ENCODE peak calls at places on chromosomes 13 and 19, in five cellular contexts. O is heart left ventricle, P is IMR-90, I is uterus, Z is upper lobe of left lung. Y is an unnamed sample.

GRCh38 chr13:59931621-59932020 is 232.1 kb downstream of the DIAPH3 start:
- DNase-seq in O (no peak), I (no peak), Z (no peak), P (peak), Y (no peak)

GRCh38 chr19:35444735-35445134 is 3.3 kb upstream of the FFAR2 start:
- DNase-seq in Z (no peak), O (no peak), P (no peak), I (no peak), Y (no peak)

GRCh38 chr13:47413112-47413511 is 516.3 kb upstream of the HTR2A start:
- DNase-seq in I (no peak), O (no peak), P (peak), Z (no peak), Y (no peak)

GRCh38 chr19:46542428-46543230 is 47.0 kb upstream of the PNMA8B start:
- DNase-seq in P (peak), O (peak), Z (no peak), I (peak), Y (peak)

GRCh38 chr19:13055213-13056051 is 47.2 kb downstream of the LYL1 start:
- DNase-seq in Z (peak), P (peak), I (peak), O (peak), Y (no peak)

GRCh38 chr19:18999896-19000620 is 33.3 kb downstream of the SUGP2 start:
- DNase-seq in O (no peak), Z (no peak), P (peak), I (no peak), Y (peak)

GRCh38 chr13:35704331-35704730 is 227.8 kb upstream of the MAB21L1 start:
- DNase-seq in I (no peak), P (peak), Z (no peak), O (no peak), Y (no peak)

GRCh38 chr13:71378992-71379905 is 487.8 kb downstream of the DACH1 start:
- DNase-seq in I (no peak), P (no peak), O (no peak), Z (no peak), Y (no peak)

GRCh38 chr13:42894765-42895181 is 97.3 kb downstream of the EPSTI1 start:
- DNase-seq in P (peak), Z (no peak), I (no peak), O (peak), Y (no peak)

GRCh38 chr13:76829572-76830327 is 56.5 kb downstream of the KCTD12 start:
- DNase-seq in I (peak), P (no peak), O (peak), Z (peak), Y (no peak)

GRCh38 chr13:93045836-93046235 is 180.8 kb upstream of the GPC6 start:
- DNase-seq in Z (no peak), I (no peak), P (peak), O (no peak), Y (no peak)

GRCh38 chr13:30832845-30833332 is 73.2 kb upstream of the MEDAG start:
- DNase-seq in I (peak), O (no peak), P (no peak), Z (peak), Y (peak)

GRCh38 chr13:101978546-101979315 is 423.1 kb downstream of the FGF14 start:
- DNase-seq in Z (no peak), I (no peak), O (no peak), P (no peak), Y (no peak)

GRCh38 chr13:44810067-44810840 is 179.0 kb downstream of the NUFIP1 start:
- DNase-seq in I (no peak), O (no peak), P (no peak), Z (no peak), Y (no peak)

DNA sequence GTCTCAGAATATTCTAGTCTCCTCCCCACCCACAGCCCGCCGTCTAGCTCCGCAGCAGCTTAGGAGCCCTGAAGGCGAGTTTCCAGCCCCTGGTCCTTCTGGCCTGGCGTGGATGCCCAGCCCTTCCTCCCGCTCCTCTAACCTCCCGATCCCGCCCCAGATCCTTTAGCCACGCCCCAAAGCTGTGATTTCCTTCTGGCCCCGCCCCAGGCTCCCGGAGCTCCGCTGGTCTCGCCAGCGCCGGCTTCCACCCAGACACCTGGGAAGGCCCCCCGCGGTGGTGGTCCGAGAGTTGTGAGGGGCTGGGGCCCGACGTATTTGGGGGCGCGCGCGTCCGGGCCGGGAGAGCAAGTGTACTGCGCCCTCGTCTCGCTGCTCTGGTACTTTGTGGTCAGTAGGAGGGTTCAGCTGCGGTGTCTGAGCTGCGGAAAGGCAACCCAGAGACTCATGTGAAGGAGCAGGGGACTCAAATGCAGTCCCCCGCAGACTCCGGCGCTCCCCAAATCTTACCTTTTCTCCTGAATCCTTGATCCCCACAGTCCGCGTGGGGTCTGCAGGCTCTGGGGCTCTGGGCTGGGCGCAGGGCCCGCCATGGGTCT is at the start of gene CGB7:
- DNase-seq in Z (peak), O (peak), P (peak), I (peak), Y (peak)
- TF ChIP-seq POLR2A in Z (no peak), O (no peak), P (no peak), I (no peak), Y (no peak)

GRCh38 chr19:10226021-10226375 is 5.1 kb downstream of the S1PR2 start:
- DNase-seq in P (no peak), I (no peak), Z (no peak), O (no peak), Y (no peak)
- H3K27ac ChIP-seq in P (peak), I (peak), Z (peak), O (peak), Y (no peak)

GRCh38 chr13:110712081-110712848 is 1.2 kb upstream of the ING1 start:
- DNase-seq in Z (peak), I (peak), P (peak), O (peak), Y (peak)
- TF ChIP-seq POLR2A in Z (peak), I (peak), P (peak), O (peak), Y (peak)

DNA sequence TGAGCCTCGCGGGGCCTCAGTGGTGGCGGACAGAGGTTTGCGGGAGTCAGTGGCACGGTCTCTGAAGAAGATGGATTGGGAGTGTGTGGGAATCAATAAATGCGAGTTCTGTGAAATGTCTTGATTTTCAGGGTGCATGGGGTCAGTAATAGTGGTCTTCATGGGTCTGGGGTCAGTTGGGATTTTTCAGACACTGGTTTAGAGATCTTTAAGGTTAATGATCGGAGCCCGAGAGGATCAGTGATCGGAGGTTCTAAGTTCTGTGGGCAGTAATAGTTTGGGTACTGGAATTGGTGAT is 377 bp downstream of the ZNF793 start:
- DNase-seq in P (no peak), Z (no peak), O (no peak), I (no peak), Y (no peak)
- H3K27ac ChIP-seq in P (peak), Z (peak), O (peak), I (peak), Y (peak)

GRCh38 chr19:1812426-1813196 is 535 bp upstream of the ATP8B3 start:
- DNase-seq in I (peak), Z (peak), O (peak), P (peak), Y (peak)
- TF ChIP-seq POLR2A in I (peak), Z (no peak), O (peak), P (peak), Y (peak)

GRCh38 chr13:51229141-51229540 is 6.9 kb downstream of the FAM124A start:
- DNase-seq in P (no peak), O (no peak), I (no peak), Z (no peak), Y (no peak)
- H3K27ac ChIP-seq in P (no peak), O (no peak), I (no peak), Z (no peak), Y (no peak)

DNA sequence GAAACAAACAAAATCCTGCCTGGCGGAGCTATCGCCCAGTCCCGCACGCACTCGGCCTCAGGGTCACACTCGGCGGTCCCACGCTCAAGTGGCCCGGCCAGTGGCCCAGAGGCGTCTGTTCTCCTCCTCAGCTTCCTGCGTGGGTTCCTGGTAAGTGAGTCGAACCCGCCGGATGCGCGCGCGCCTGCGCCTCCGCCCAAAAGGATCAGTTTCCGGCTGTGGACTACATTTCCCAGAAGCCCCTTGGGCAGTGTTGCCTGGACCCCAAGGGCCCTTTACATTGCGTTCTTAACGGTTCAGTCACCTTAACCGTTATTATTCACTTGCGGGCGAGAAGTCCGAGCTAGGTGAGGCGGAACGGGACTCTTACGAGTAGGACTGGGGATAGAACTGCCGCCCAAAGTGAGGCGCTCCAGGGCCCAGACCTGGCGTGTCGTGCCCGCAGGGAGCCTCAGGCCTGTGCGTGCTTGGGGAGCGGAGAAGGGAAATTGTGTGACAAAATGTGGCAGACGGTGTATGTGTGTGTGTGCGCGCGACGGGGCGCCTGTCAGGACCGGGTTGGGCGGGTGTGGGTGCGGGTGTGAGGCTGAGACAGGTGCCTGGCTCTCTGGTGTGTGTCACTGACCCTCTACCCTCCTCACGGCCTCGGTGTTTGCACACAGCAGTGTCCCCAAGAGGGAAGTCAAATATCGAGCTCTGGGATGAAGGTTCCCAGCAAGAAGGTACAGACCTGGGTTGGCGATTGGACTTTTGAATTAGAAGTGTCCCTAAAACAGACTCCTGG is at the start of gene ZNF546:
- DNase-seq in P (peak), I (peak), Z (peak), O (peak), Y (peak)
- TF ChIP-seq POLR2A in P (peak), I (peak), Z (peak), O (peak), Y (peak)

Y was measured in right lobe of liver.